ENCODE peak calls at places on chromosomes 5 and 9, in four cellular contexts. L is fibroblast of mammary gland, V is H9, U is RWPE1. Q is an unnamed sample.

GRCh38 chr5:148828461-148829247 is 2.2 kb downstream of the ADRB2 start:
- DNase-seq in L (no peak), V (no peak), U (peak), Q (no peak)

GRCh38 chr5:109454726-109455505 is 45.1 kb upstream of the PJA2 start:
- DNase-seq in L (peak), V (no peak), U (no peak), Q (peak)

GRCh38 chr9:110995511-110996340 is 42.5 kb downstream of the LPAR1 start:
- DNase-seq in L (no peak), V (no peak), U (no peak), Q (peak)

GRCh38 chr5:55927861-55928655 is 66.7 kb downstream of the IL6ST start:
- DNase-seq in L (no peak), V (no peak), U (no peak), Q (no peak)

GRCh38 chr5:149210968-149211495 is 60.6 kb upstream of the AFAP1L1 start:
- DNase-seq in L (no peak), V (no peak), U (no peak), Q (no peak)

GRCh38 chr5:143386725-143387124 is 16.8 kb downstream of the NR3C1 start:
- DNase-seq in L (peak), V (no peak), U (no peak), Q (peak)

GRCh38 chr9:36750630-36751029 is 177.9 kb downstream of the MELK start:
- DNase-seq in L (no peak), V (no peak), U (no peak), Q (no peak)

GRCh38 chr5:65721050-65721774 is 697 bp downstream of the SGTB start:
- DNase-seq in L (peak), V (peak), U (peak), Q (peak)

GRCh38 chr9:2745560-2746380 is 28.5 kb downstream of the KCNV2 start:
- DNase-seq in L (no peak), V (no peak), U (no peak), Q (no peak)

GRCh38 chr5:112529525-112529924 is 110.4 kb upstream of the EPB41L4A start:
- DNase-seq in L (peak), V (no peak), U (peak), Q (no peak)

GRCh38 chr9:1102010-1102712 is 52.0 kb downstream of the DMRT2 start:
- DNase-seq in L (no peak), V (no peak), U (no peak), Q (no peak)

GRCh38 chr5:136563489-136563888 is 198.1 kb upstream of the TRPC7 start:
- DNase-seq in L (no peak), V (peak), U (no peak), Q (peak)

GRCh38 chr5:78964889-78965288 is 20.2 kb downstream of the ARSB start:
- DNase-seq in L (peak), V (no peak), U (peak), Q (peak)

GRCh38 chr5:104513194-104513602 is 950.6 kb upstream of the NUDT12 start:
- DNase-seq in L (peak), V (no peak), U (peak), Q (peak)

GRCh38 chr9:27157086-27157485 is 48.1 kb downstream of the TEK start:
- DNase-seq in L (no peak), V (no peak), U (no peak), Q (peak)

GRCh38 chr5:124887223-124887622 is 140.8 kb upstream of the ZNF608 start:
- DNase-seq in L (no peak), V (no peak), U (no peak), Q (no peak)

GRCh38 chr5:1860021-1860610 is 22.6 kb downstream of the IRX4 start:
- DNase-seq in L (no peak), V (no peak), U (no peak), Q (no peak)

GRCh38 chr5:151095341-151096000 is 14.6 kb upstream of the TNIP1 start:
- DNase-seq in L (peak), V (no peak), U (no peak), Q (peak)

GRCh38 chr9:3528466-3528865 is 2.7 kb upstream of the RFX3 start:
- DNase-seq in L (no peak), V (no peak), U (no peak), Q (no peak)

GRCh38 chr5:51974834-51975233 is 591.6 kb downstream of the ISL1 start:
- DNase-seq in L (no peak), V (no peak), U (no peak), Q (no peak)

GRCh38 chr5:64509798-64510197 is 4.0 kb downstream of the RGS7BP start:
- DNase-seq in L (no peak), V (no peak), U (no peak), Q (no peak)

GRCh38 chr9:96135071-96135825 is 166.7 kb downstream of the HSD17B3 start:
- DNase-seq in L (peak), V (no peak), U (no peak), Q (peak)

GRCh38 chr5:176995896-176996767 is 10.4 kb downstream of the UIMC1 start:
- DNase-seq in L (peak), V (no peak), U (no peak), Q (peak)

GRCh38 chr9:19232117-19232829 is 1.8 kb downstream of the DENND4C start:
- DNase-seq in L (no peak), V (no peak), U (peak), Q (peak)

GRCh38 chr9:130368631-130369103 is 76.1 kb upstream of the ASS1 start:
- DNase-seq in L (no peak), V (no peak), U (no peak), Q (no peak)

GRCh38 chr5:172145870-172146747 is 41.9 kb downstream of the STK10 start:
- DNase-seq in L (no peak), V (no peak), U (peak), Q (no peak)

GRCh38 chr5:124034301-124034700 is 522.3 kb downstream of the CSNK1G3 start:
- DNase-seq in L (no peak), V (no peak), U (no peak), Q (no peak)

GRCh38 chr9:98080346-98080745 is 23.8 kb downstream of the NANS start:
- DNase-seq in L (no peak), V (no peak), U (no peak), Q (peak)

GRCh38 chr5:14882658-14883580 is 11.3 kb upstream of the ANKH start:
- DNase-seq in L (no peak), V (no peak), U (no peak), Q (no peak)

GRCh38 chr9:107881625-107882300 is 392.2 kb upstream of the KLF4 start:
- DNase-seq in L (no peak), V (no peak), U (no peak), Q (no peak)

GRCh38 chr9:123470991-123471770 is 115.2 kb downstream of the CRB2 start:
- DNase-seq in L (no peak), V (no peak), U (no peak), Q (no peak)

GRCh38 chr9:89013660-89014059 is 22.4 kb downstream of the S1PR3 start:
- DNase-seq in L (no peak), V (no peak), U (no peak), Q (no peak)

GRCh38 chr9:69471433-69471832 is 146.4 kb downstream of the ENTREP1 start:
- DNase-seq in L (no peak), V (no peak), U (peak), Q (no peak)

GRCh38 chr9:138049779-138050471 is 172.3 kb downstream of the CACNA1B start:
- DNase-seq in L (no peak), V (no peak), U (no peak), Q (no peak)

GRCh38 chr9:137865581-137866145 is 11.9 kb upstream of the CACNA1B start:
- DNase-seq in L (no peak), V (no peak), U (no peak), Q (no peak)

GRCh38 chr9:108676344-108676743 is 179.4 kb downstream of the ACTL7B start:
- DNase-seq in L (no peak), V (no peak), U (no peak), Q (no peak)

GRCh38 chr5:161258438-161258837 is 288.1 kb downstream of the GABRB2 start:
- DNase-seq in L (no peak), V (no peak), U (no peak), Q (no peak)

GRCh38 chr9:100601216-100601615 is 23.3 kb downstream of the CAVIN4 start:
- DNase-seq in L (peak), V (peak), U (peak), Q (peak)
- TF ChIP-seq CTCF in L (peak), V (peak), U (peak), Q (peak)

GRCh38 chr5:147452137-147452838 is 57.6 kb downstream of the DPYSL3 start:
- DNase-seq in L (no peak), V (peak), U (no peak), Q (no peak)

GRCh38 chr5:147453901-147454814 is 55.7 kb downstream of the DPYSL3 start:
- DNase-seq in L (peak), V (peak), U (peak), Q (peak)

GRCh38 chr5:147448766-147449165 is 61.1 kb downstream of the DPYSL3 start:
- DNase-seq in L (no peak), V (no peak), U (no peak), Q (peak)

GRCh38 chr5:147451125-147451524 is 58.7 kb downstream of the DPYSL3 start:
- DNase-seq in L (no peak), V (no peak), U (no peak), Q (no peak)

GRCh38 chr5:147450596-147450995 is 59.3 kb downstream of the DPYSL3 start:
- DNase-seq in L (no peak), V (no peak), U (no peak), Q (no peak)
- TF ChIP-seq CTCF in L (peak), V (peak), U (no peak), Q (no peak)

GRCh38 chr9:113853333-113853732 is 22.8 kb upstream of the ZNF618 start:
- DNase-seq in L (peak), V (no peak), U (peak), Q (peak)
- TF ChIP-seq CTCF in L (peak), V (peak), U (peak), Q (peak)

DNA sequence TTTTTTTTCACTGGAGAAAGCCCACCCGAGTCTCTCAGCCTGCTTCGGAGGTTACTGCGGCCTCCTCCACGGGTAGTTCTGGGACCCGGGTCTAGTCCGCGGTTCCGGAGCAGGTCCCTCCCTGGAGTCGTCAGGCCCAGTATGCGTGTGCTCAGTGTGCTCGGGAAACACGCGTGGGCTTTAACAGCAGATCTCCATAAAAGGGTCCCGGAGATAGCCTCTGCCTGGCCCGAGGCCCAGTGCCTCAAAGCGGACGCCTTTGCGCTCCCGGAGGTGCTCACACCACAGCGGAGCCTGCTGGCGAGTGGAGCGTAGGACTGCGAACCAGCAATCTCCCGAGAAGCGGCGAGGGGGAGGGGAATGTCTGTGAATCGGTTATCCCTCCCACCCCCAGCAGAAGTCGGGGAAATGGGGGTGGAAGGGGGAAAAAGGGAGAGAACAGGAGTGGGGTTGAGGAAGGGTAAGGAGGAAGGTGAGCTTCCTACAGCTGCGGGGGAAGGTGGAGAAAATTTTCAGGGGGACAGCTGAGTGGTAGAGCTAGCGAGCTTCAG is 28.7 kb downstream of the CDKN2A start:
- DNase-seq in L (peak), V (peak), U (no peak), Q (peak)
- TF ChIP-seq CTCF in L (peak), V (peak), U (no peak), Q (peak)

GRCh38 chr5:59837071-59837470 is 56.5 kb downstream of the PDE4D start:
- DNase-seq in L (no peak), V (no peak), U (no peak), Q (no peak)

GRCh38 chr5:59838067-59838466 is 55.5 kb downstream of the PDE4D start:
- DNase-seq in L (no peak), V (no peak), U (no peak), Q (no peak)

GRCh38 chr5:59835782-59836181 is 57.7 kb downstream of the PDE4D start:
- DNase-seq in L (no peak), V (no peak), U (no peak), Q (no peak)

GRCh38 chr5:59840200-59840601 is 53.3 kb downstream of the PDE4D start:
- DNase-seq in L (peak), V (no peak), U (no peak), Q (peak)

GRCh38 chr5:59838989-59839388 is 54.5 kb downstream of the PDE4D start:
- DNase-seq in L (no peak), V (no peak), U (no peak), Q (no peak)
- TF ChIP-seq CTCF in L (no peak), V (no peak), U (no peak), Q (no peak)

GRCh38 chr9:16540996-16541668 is 329.3 kb downstream of the BNC2 start:
- DNase-seq in L (peak), V (no peak), U (no peak), Q (no peak)

GRCh38 chr9:16532681-16533450 is 337.6 kb downstream of the BNC2 start:
- DNase-seq in L (peak), V (no peak), U (peak), Q (peak)

GRCh38 chr9:16530669-16531461 is 339.6 kb downstream of the BNC2 start:
- DNase-seq in L (peak), V (no peak), U (peak), Q (peak)

GRCh38 chr9:16532272-16532671 is 338.2 kb downstream of the BNC2 start:
- DNase-seq in L (no peak), V (no peak), U (no peak), Q (no peak)

DNA sequence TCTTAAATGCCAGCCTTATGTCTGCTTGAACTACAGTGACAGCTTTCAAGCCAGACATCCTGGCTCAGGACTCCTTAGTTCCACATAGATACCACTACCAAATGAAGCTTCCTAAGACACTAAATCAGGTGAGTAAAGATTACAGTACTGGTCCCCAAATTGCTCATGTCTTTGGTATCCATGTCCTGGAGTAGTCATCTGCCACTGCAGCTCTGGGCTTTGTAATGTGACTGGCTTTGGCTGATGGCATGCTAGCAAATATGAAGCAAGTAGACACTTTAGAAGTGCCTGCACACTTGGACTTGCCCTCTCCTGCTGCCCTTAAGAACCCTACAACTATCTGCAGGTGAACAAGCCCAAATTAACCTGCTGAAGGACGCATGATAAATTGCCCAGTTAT is 334.9 kb downstream of the BNC2 start:
- DNase-seq in L (no peak), V (no peak), U (no peak), Q (no peak)
- TF ChIP-seq CTCF in L (no peak), V (no peak), U (no peak), Q (no peak)

DNA sequence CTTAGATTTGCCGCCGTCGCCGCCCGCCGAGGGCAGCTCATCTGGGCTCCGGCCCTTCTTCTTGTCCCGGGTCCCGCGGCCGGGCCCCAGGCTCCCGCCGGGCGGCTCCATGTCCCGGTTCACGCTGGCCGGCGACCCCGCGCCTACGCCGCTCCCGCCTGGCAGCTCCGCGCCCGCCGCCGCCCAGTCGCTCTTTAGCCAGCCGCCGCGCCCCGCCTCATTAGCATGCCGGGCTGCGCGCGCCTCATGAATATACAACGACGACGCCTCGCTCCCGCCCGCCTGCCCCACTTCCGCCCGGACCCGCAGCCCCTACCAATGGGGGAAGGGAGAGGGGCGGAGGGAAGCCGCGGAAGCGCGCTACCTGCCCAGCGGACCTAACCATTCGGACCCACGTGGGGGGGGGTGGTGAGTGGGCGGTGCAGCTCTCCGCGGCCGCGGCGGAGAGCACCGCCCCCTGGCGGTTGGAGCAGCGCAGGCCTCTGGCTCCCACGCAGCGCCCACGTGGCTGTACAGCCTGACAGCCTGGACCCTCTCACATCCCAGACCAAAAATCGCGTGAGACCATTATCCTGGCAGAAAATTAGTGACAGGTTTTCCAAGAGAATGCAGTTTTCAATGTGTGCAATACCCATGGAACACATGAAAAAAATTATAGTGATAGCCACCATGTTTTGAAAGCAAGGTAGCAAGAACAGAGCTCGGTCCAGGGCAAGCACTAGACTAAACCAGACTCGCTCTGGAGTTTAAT is at the start of gene DIAPH1:
- DNase-seq in L (peak), V (peak), U (peak), Q (peak)
- TF ChIP-seq CTCF in L (peak), V (peak), U (peak), Q (peak)

DNA sequence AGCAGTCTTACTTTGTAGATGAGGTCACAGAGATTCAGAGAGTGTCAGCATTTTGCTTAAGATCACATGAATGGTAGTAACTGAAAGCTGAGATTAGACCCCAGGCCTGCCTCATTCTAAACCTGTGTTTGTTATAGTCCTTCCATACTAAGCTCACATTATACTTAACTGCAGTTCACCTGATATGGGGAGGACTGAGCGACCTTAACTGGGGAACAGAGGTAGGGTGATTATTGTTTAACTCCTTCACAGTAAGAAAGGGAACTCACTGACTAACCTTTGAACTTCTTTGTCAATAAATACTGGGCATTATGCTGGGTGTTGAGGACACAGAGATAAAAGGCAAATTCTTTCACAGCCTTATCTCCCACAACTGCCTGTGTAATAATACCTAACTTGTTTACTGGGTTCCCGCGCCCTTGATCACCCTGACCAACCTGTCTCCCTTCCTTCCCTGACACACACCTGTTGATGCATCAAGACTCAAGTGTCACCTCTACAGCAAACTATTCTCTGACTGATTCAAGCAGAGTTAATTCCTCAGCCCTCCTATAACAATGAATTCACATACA is 27.2 kb downstream of the DEPDC1B start:
- DNase-seq in L (no peak), V (no peak), U (no peak), Q (no peak)
- TF ChIP-seq CTCF in L (no peak), V (no peak), U (no peak), Q (no peak)

GRCh38 chr9:35026671-35027070 is 37.1 kb downstream of the DNAJB5 start:
- DNase-seq in L (no peak), V (no peak), U (no peak), Q (peak)
- TF ChIP-seq CTCF in L (no peak), V (no peak), U (no peak), Q (no peak)

Q was measured in fibroblast of villous mesenchyme.